ENCODE peak calls at places on chromosomes 12 and 14, in ten cellular contexts. R is esophagus squamous epithelium, D is NCI-H2081 treated with DMSO at 0.1 percent for 48 hours, A is fibroblast of the aortic adventitia, O is iPS-NIHi11, B is fibroblast of mammary gland, Z is A172, X is HEK293T, K is fibroblast of the conjunctiva, N is GM23338. P is an unnamed sample.

GRCh38 chr14:34890937-34891336 is 15.8 kb upstream of the BAZ1A start:
- DNase-seq in R (no peak), D (no peak), A (no peak), O (no peak), B (no peak), Z (no peak), X (no peak), K (no peak), N (no peak), P (no peak)

GRCh38 chr14:71388862-71389261 is 481.6 kb downstream of the PCNX1 start:
- DNase-seq in R (no peak), D (no peak), A (no peak), O (no peak), B (no peak), Z (no peak), X (no peak), K (no peak), N (no peak), P (no peak)

GRCh38 chr12:59600174-59600573 is 4.3 kb downstream of the SLC16A7 start:
- DNase-seq in R (no peak), D (no peak), A (peak; percentile 39), O (no peak), B (peak; percentile 79), Z (no peak), X (no peak), K (no peak), N (no peak), P (peak; percentile 54)

GRCh38 chr12:50088577-50089335 is 3.6 kb downstream of the SMARCD1 start:
- DNase-seq in R (no peak), D (peak; percentile 36), A (peak; percentile 56), O (peak; percentile 57), B (peak; percentile 59), Z (peak; percentile 53), X (peak; percentile 59), K (no peak), N (peak; percentile 83), P (peak; percentile 67)

GRCh38 chr14:36383674-36384421 is 63.4 kb upstream of the MBIP start:
- DNase-seq in R (no peak), D (no peak), A (peak; percentile 1), O (no peak), B (no peak), Z (no peak), X (no peak), K (no peak), N (no peak), P (no peak)

GRCh38 chr12:51009038-51009437 is 17.1 kb downstream of the SLC11A2 start:
- DNase-seq in R (no peak), D (no peak), A (no peak), O (no peak), B (peak; percentile 24), Z (peak; percentile 57), X (no peak), K (no peak), N (no peak), P (peak; percentile 26)

GRCh38 chr14:74425525-74426201 is 347 bp downstream of the SYNDIG1L start:
- DNase-seq in R (no peak), D (no peak), A (no peak), O (peak; percentile 98), B (no peak), Z (no peak), X (peak; percentile 94), K (no peak), N (peak; percentile 80), P (peak; percentile 33)

GRCh38 chr14:75175677-75176141 is 703 bp downstream of the TMED10 start:
- DNase-seq in R (no peak), D (no peak), A (no peak), O (no peak), B (no peak), Z (peak; percentile 14), X (no peak), K (no peak), N (no peak), P (no peak)

GRCh38 chr12:52187640-52188039 is 4.2 kb downstream of the KRT80 start:
- DNase-seq in R (no peak), D (no peak), A (no peak), O (no peak), B (no peak), Z (no peak), X (no peak), K (no peak), N (no peak), P (no peak)

GRCh38 chr12:47736877-47737676 is 11.8 kb upstream of the ENDOU start:
- DNase-seq in R (no peak), D (no peak), A (peak; percentile 89), O (peak; percentile 63), B (peak; percentile 89), Z (no peak), X (no peak), K (peak; percentile 91), N (no peak), P (no peak)

GRCh38 chr14:87979689-87980088 is 13.3 kb downstream of the GALC start:
- DNase-seq in R (no peak), D (no peak), A (no peak), O (no peak), B (no peak), Z (no peak), X (no peak), K (no peak), N (no peak), P (no peak)

GRCh38 chr12:116675339-116676107 is 62.3 kb downstream of the SPRING1 start:
- DNase-seq in R (no peak), D (no peak), A (no peak), O (no peak), B (no peak), Z (no peak), X (no peak), K (no peak), N (no peak), P (no peak)

GRCh38 chr12:95738024-95738611 is 52.4 kb downstream of the NTN4 start:
- DNase-seq in R (no peak), D (no peak), A (no peak), O (no peak), B (no peak), Z (no peak), X (no peak), K (no peak), N (no peak), P (no peak)

GRCh38 chr14:92439551-92440344 is 73.8 kb upstream of the RIN3 start:
- DNase-seq in R (no peak), D (peak; percentile 73), A (no peak), O (no peak), B (no peak), Z (no peak), X (no peak), K (no peak), N (no peak), P (no peak)